ENCODE peak calls at places on chromosomes 2 and 18, in five cellular contexts. L is WTC11; T is endodermal cell; Y is activated CD4-positive, CD25-positive, alpha-beta regulatory T cell treated with anti-CD3 and anti-CD28 coated beads, Interleukin-2, amount 50 U/mL, for 72 hours; U is GM04504. N is an unnamed sample.

GRCh38 chr2:127523269-127523930 is 2.9 kb downstream of the IWS1 start:
- DNase-seq in L (no peak), T (no peak), Y (no peak), U (no peak), N (no peak)

GRCh38 chr2:58923869-58924268 is 682.7 kb upstream of the FANCL start:
- DNase-seq in L (no peak), T (no peak), Y (no peak), U (peak; percentile 90), N (no peak)

GRCh38 chr2:18171191-18172139 is 293.0 kb downstream of the KCNS3 start:
- DNase-seq in L (no peak), T (no peak), Y (no peak), U (peak; percentile 59), N (no peak)

GRCh38 chr2:175559613-175560012 is 378.1 kb upstream of the ATP5MC3 start:
- DNase-seq in L (no peak), T (no peak), Y (no peak), U (no peak), N (no peak)

GRCh38 chr2:27381577-27382181 is 1.1 kb upstream of the ZNF513 start:
- DNase-seq in L (no peak), T (peak; percentile 52), Y (no peak), U (no peak), N (no peak)

GRCh38 chr18:5604778-5605177 is 61.0 kb upstream of the EPB41L3 start:
- DNase-seq in L (no peak), T (peak; percentile 60), Y (no peak), U (no peak), N (no peak)

GRCh38 chr18:51028201-51028805 is 1.7 kb upstream of the SMAD4 start:
- DNase-seq in L (no peak), T (peak; percentile 57), Y (no peak), U (no peak), N (peak; percentile 77)

GRCh38 chr2:26043862-26044736 is 10.2 kb downstream of the RAB10 start:
- DNase-seq in L (no peak), T (peak; percentile 26), Y (no peak), U (peak; percentile 35), N (no peak)

GRCh38 chr2:160963957-160964356 is 196.3 kb upstream of the TANK start:
- DNase-seq in L (no peak), T (no peak), Y (no peak), U (no peak), N (no peak)

GRCh38 chr2:120312861-120313694 is 32.9 kb upstream of the INHBB start:
- DNase-seq in L (peak; percentile 78), T (peak; percentile 93), Y (peak; percentile 70), U (peak; percentile 64), N (peak; percentile 72)

GRCh38 chr2:102637358-102637757 is 18.0 kb downstream of the SLC9A2 start:
- DNase-seq in L (no peak), T (no peak), Y (no peak), U (no peak), N (no peak)

GRCh38 chr18:76421291-76422078 is 73.6 kb downstream of the ZNF516 start:
- DNase-seq in L (no peak), T (peak; percentile 58), Y (no peak), U (no peak), N (no peak)

N was measured in cerebellum.